ENCODE peak calls at places on chromosomes 3 and 15, in nine cellular contexts. G is SK-N-SH; Z is breast epithelium; S is left lung; E is adipocyte; K is A549; R is CD8-positive, alpha-beta memory T cell; C is uterus; B is NT2/D1. V is an unnamed sample.

GRCh38 chr3:66303556-66303955 is 82.8 kb downstream of the SLC25A26 start:
- DNase-seq in R (peak; percentile 85), C (no peak), B (no peak), K (no peak), E (no peak), Z (no peak), G (no peak), S (no peak), V (no peak)

GRCh38 chr3:127690106-127690505 is 17.4 kb downstream of the ABTB1 start:
- DNase-seq in Z (no peak), S (no peak), K (no peak), E (peak; percentile 77), C (no peak), B (peak; percentile 39), R (peak; percentile 39), G (no peak), V (no peak)

GRCh38 chr15:42220216-42220615 is 12.1 kb upstream of the VPS39 start:
- DNase-seq in B (no peak), G (no peak), Z (no peak), S (no peak), R (no peak), E (no peak), C (no peak), K (no peak), V (no peak)

GRCh38 chr15:57821826-57822225 is 115.3 kb downstream of the POLR2M start:
- DNase-seq in K (no peak), C (no peak), B (no peak), Z (no peak), S (no peak), G (no peak), R (no peak), E (no peak), V (no peak)

GRCh38 chr15:59972241-59972640 is 31.9 kb upstream of the FOXB1 start:
- DNase-seq in K (no peak), G (no peak), E (no peak), R (no peak), S (no peak), B (no peak), C (no peak), Z (no peak), V (no peak)

GRCh38 chr3:64316971-64317370 is 91.7 kb upstream of the PRICKLE2 start:
- DNase-seq in S (no peak), G (no peak), Z (no peak), K (no peak), E (no peak), C (no peak), B (no peak), R (no peak), V (no peak)

GRCh38 chr3:10195692-10196091 is 31.0 kb downstream of the IRAK2 start:
- DNase-seq in S (no peak), B (no peak), K (no peak), E (no peak), R (no peak), G (no peak), C (no peak), Z (no peak), V (no peak)

GRCh38 chr3:67876261-67876660 is 221.8 kb upstream of the SUCLG2 start:
- DNase-seq in K (no peak), E (no peak), C (no peak), R (no peak), S (no peak), G (no peak), Z (no peak), B (no peak), V (no peak)

GRCh38 chr15:91694131-91694828 is 159.2 kb upstream of the SLCO3A1 start:
- DNase-seq in K (no peak), R (no peak), S (peak; percentile 37), C (peak; percentile 64), G (peak; percentile 57), E (peak; percentile 45), B (no peak), Z (no peak), V (no peak)

GRCh38 chr3:62559831-62560445 is 186.6 kb upstream of the FEZF2 start:
- DNase-seq in S (no peak), Z (no peak), R (no peak), E (peak; percentile 68), G (peak; percentile 12), K (no peak), B (no peak), C (no peak), V (no peak)

GRCh38 chr15:76433798-76434400 is 97.3 kb downstream of the ISL2 start:
- DNase-seq in K (no peak), B (no peak), C (no peak), S (no peak), Z (no peak), R (no peak), E (peak; percentile 30), G (no peak), V (no peak)

GRCh38 chr3:188529228-188529627 is 375.3 kb downstream of the LPP start:
- DNase-seq in C (no peak), E (peak; percentile 24), Z (no peak), K (no peak), S (no peak), B (no peak), R (no peak), G (no peak), V (no peak)

GRCh38 chr15:84752700-84753099 is 4.3 kb downstream of the ZNF592 start:
- DNase-seq in R (no peak), S (no peak), Z (no peak), K (no peak), B (no peak), C (no peak), E (peak; percentile 62), G (no peak), V (no peak)

GRCh38 chr3:131221731-131222130 is 159.8 kb upstream of the NUDT16 start:
- DNase-seq in C (no peak), E (peak; percentile 64), G (no peak), S (no peak), B (no peak), R (no peak), K (no peak), Z (no peak), V (no peak)

GRCh38 chr3:160707187-160707789 is 30.3 kb downstream of the ARL14 start:
- DNase-seq in G (peak; percentile 53), Z (no peak), K (peak; percentile 23), C (no peak), B (peak; percentile 25), E (peak; percentile 75), S (no peak), R (peak; percentile 49), V (no peak)

GRCh38 chr3:196639517-196640500 is at the start of gene NRROS:
- DNase-seq in B (peak; percentile 50), Z (no peak), K (no peak), G (peak; percentile 72), C (peak; percentile 35), R (peak; percentile 73), E (peak; percentile 64), S (peak; percentile 84), V (peak; percentile 44)

GRCh38 chr3:135779024-135779423 is 186.5 kb upstream of the PPP2R3A start:
- DNase-seq in S (no peak), R (no peak), G (no peak), K (no peak), Z (no peak), E (no peak), C (no peak), B (no peak), V (no peak)

DNA sequence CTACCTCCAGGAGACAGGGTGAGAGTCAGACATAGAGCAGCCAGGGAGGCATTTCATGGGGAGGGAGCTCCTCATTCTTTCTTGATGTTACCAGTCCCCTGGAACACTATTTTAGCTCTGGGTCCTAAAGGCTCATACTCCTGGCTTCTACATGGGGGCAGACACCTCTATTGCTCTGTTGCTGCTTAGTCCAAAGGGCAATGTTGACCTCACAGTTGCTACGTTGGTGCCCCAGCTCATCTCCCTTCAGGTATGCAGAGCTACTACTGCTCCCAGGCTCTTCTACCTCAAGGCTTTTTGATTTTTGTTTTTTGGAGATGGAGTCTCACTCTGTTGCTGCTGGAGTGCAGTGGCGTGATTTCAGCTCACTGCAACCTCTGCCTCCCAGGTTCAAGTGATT is 245.6 kb upstream of the LRRFIP2 start:
- DNase-seq in Z (no peak), C (no peak), K (no peak), S (no peak), E (no peak), G (no peak), R (no peak), B (no peak), V (no peak)
- H3K9me3 ChIP-seq in Z (peaks cover 22% of the 10 kb centered on the region), C (peaks cover 15% of the 10 kb centered on the region), K (peaks cover 31% of the 10 kb centered on the region), S (peaks cover 30% of the 10 kb centered on the region), E (peaks cover 20% of the 10 kb centered on the region), G (peaks cover 10% of the 10 kb centered on the region), R (no peaks in the 10 kb centered on the region), B (peaks cover 21% of the 10 kb centered on the region), V (peaks cover 3% of the 10 kb centered on the region)

DNA sequence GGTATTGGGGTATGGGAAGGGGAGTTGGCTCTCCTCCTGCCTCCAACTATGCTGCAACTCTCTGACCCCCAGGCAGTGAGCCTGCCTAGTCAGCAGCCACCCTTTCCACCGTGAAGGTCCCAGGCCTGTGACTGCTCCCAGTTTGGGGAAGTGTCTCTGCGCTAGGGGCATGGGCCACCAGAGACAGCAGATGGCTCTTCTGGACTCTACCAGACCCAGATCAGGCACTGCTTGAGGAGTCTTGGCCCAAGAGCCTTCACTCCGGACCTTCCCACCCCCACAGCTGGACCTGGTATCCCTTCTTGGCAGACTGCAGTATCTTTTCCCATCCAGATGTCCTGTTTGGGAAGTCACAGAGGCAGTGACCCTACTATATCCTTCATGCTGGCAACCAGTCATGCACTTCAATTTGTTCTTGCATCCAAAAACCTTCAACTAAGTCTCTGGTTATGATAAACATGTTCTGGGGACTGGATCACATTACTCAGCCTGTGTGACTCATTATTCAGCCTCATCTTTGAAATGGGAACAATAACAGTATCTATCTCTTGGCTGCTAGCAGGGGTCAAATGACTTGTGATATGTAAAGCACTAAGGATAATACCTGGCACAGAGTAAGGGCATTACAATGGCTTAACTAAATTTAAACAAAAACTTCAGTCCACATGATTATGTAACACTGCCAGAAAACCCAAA is 62.7 kb downstream of the POMGNT2 start:
- DNase-seq in S (no peak), R (no peak), Z (no peak), E (no peak), G (no peak), B (no peak), K (no peak), C (no peak), V (no peak)
- H3K9me3 ChIP-seq in S (peaks cover 32% of the 10 kb centered on the region), R (no peaks in the 10 kb centered on the region), Z (peaks cover 36% of the 10 kb centered on the region), E (peaks cover 43% of the 10 kb centered on the region), G (no peaks in the 10 kb centered on the region), B (peaks cover 50% of the 10 kb centered on the region), K (no peaks in the 10 kb centered on the region), C (peaks cover 7% of the 10 kb centered on the region), V (no peaks in the 10 kb centered on the region)

DNA sequence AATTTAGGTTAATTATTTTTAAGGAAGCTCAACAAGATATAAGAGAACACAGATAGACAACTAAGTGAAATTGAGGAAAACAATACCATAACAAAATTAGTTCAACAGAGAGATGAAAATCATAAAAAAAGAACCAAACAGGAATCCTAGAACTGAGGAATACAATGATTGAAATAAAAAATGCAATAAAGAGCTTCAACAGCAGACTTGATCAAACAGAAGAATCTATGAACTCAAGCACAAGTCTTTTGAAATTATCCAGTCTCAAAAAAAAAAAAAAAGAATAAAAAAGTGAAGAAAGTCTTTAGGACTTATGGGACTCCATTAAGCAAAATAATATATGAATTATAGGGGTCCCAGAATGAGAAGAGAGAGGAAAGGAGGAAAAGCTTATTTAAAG is 42.0 kb upstream of the GNB4 start:
- DNase-seq in B (no peak), R (no peak), G (no peak), S (no peak), K (no peak), E (no peak), C (no peak), Z (no peak), V (no peak)
- H3K9me3 ChIP-seq in B (peaks cover 29% of the 10 kb centered on the region), R (no peaks in the 10 kb centered on the region), G (peaks cover 24% of the 10 kb centered on the region), S (peaks cover 68% of the 10 kb centered on the region), K (peaks cover 11% of the 10 kb centered on the region), E (peaks cover 63% of the 10 kb centered on the region), C (peaks cover 26% of the 10 kb centered on the region), Z (peaks cover 65% of the 10 kb centered on the region), V (no peaks in the 10 kb centered on the region)

GRCh38 chr15:70597056-70597603 is 166.2 kb downstream of the UACA start:
- DNase-seq in G (no peak), B (no peak), E (peak; percentile 54), C (no peak), R (no peak), K (no peak), S (no peak), Z (no peak), V (no peak)
- H3K9me3 ChIP-seq in G (peaks cover 19% of the 10 kb centered on the region), B (peaks cover 24% of the 10 kb centered on the region), E (peaks cover 36% of the 10 kb centered on the region), C (no peaks in the 10 kb centered on the region), R (no peaks in the 10 kb centered on the region), K (peaks cover 32% of the 10 kb centered on the region), S (peaks cover 30% of the 10 kb centered on the region), Z (no peaks in the 10 kb centered on the region), V (no peaks in the 10 kb centered on the region)